ENCODE peak calls at places on chromosomes 12 and 14, in seven cellular contexts. One of them, this sample, is unnamed. For H3K9me3 and H3K4me1, the result is how much of the 10 kb centered on the place peaks cover.

GRCh38 chr14:45262637-45263036 is 9.6 kb upstream of the MIS18BP1 start:
- DNase-seq in body of pancreas: no peak
- DNase-seq in heart right ventricle: no peak
- DNase-seq in fibroblast of lung: no peak
- DNase-seq in DND-41: no peak
- DNase-seq in stomach: peak
- DNase-seq in esophagus muscularis mucosa: no peak
- DNase-seq in this sample: no peak

GRCh38 chr14:50677527-50678063 is 9.5 kb upstream of the SAV1 start:
- DNase-seq in body of pancreas: no peak
- DNase-seq in heart right ventricle: no peak
- DNase-seq in fibroblast of lung: peak
- DNase-seq in DND-41: no peak
- DNase-seq in stomach: no peak
- DNase-seq in esophagus muscularis mucosa: no peak
- DNase-seq in this sample: no peak

GRCh38 chr12:6538420-6539275 is 4.3 kb downstream of the GAPDH start:
- DNase-seq in body of pancreas: no peak
- DNase-seq in heart right ventricle: no peak
- DNase-seq in fibroblast of lung: no peak
- DNase-seq in DND-41: peak
- DNase-seq in stomach: no peak
- DNase-seq in esophagus muscularis mucosa: no peak
- DNase-seq in this sample: no peak

GRCh38 chr14:103522649-103523582 is at the start of gene CKB:
- DNase-seq in body of pancreas: peak
- DNase-seq in heart right ventricle: peak
- DNase-seq in fibroblast of lung: peak
- DNase-seq in DND-41: no peak
- DNase-seq in stomach: peak
- DNase-seq in esophagus muscularis mucosa: no peak
- DNase-seq in this sample: no peak

GRCh38 chr14:67583711-67584644 is 16.1 kb downstream of the PIGH start:
- DNase-seq in body of pancreas: peak
- DNase-seq in heart right ventricle: no peak
- DNase-seq in fibroblast of lung: peak
- DNase-seq in DND-41: peak
- DNase-seq in stomach: peak
- DNase-seq in esophagus muscularis mucosa: no peak
- DNase-seq in this sample: peak

GRCh38 chr14:39034481-39035296 is 68.3 kb downstream of the SEC23A start:
- DNase-seq in body of pancreas: no peak
- DNase-seq in heart right ventricle: no peak
- DNase-seq in fibroblast of lung: peak
- DNase-seq in DND-41: no peak
- DNase-seq in stomach: no peak
- DNase-seq in esophagus muscularis mucosa: no peak
- DNase-seq in this sample: no peak

GRCh38 chr12:128079476-128079875 is 187.5 kb upstream of the TMEM132C start:
- DNase-seq in body of pancreas: no peak
- DNase-seq in heart right ventricle: no peak
- DNase-seq in fibroblast of lung: no peak
- DNase-seq in DND-41: no peak
- DNase-seq in stomach: no peak
- DNase-seq in esophagus muscularis mucosa: no peak
- DNase-seq in this sample: no peak

GRCh38 chr14:52328286-52328685 is 14.2 kb downstream of the PTGER2 start:
- DNase-seq in body of pancreas: no peak
- DNase-seq in heart right ventricle: no peak
- DNase-seq in fibroblast of lung: peak
- DNase-seq in DND-41: no peak
- DNase-seq in stomach: no peak
- DNase-seq in esophagus muscularis mucosa: no peak
- DNase-seq in this sample: no peak

GRCh38 chr14:94179244-94179643 is 5.1 kb downstream of the PPP4R4 start:
- DNase-seq in body of pancreas: no peak
- DNase-seq in heart right ventricle: no peak
- DNase-seq in fibroblast of lung: no peak
- DNase-seq in DND-41: no peak
- DNase-seq in stomach: no peak
- DNase-seq in esophagus muscularis mucosa: no peak
- DNase-seq in this sample: no peak

GRCh38 chr14:102573591-102574046 is 18.8 kb upstream of the RCOR1 start:
- DNase-seq in body of pancreas: no peak
- DNase-seq in heart right ventricle: no peak
- DNase-seq in fibroblast of lung: no peak
- DNase-seq in DND-41: no peak
- DNase-seq in stomach: no peak
- DNase-seq in esophagus muscularis mucosa: no peak
- DNase-seq in this sample: no peak

GRCh38 chr12:96047151-96047620 is 11.8 kb upstream of the LTA4H start:
- DNase-seq in body of pancreas: no peak
- DNase-seq in heart right ventricle: no peak
- DNase-seq in fibroblast of lung: no peak
- DNase-seq in DND-41: no peak
- DNase-seq in stomach: no peak
- DNase-seq in esophagus muscularis mucosa: no peak
- DNase-seq in this sample: no peak

GRCh38 chr12:12859690-12860089 is 31.7 kb upstream of the GPRC5A start:
- DNase-seq in body of pancreas: no peak
- DNase-seq in heart right ventricle: no peak
- DNase-seq in fibroblast of lung: no peak
- DNase-seq in DND-41: no peak
- DNase-seq in stomach: no peak
- DNase-seq in esophagus muscularis mucosa: no peak
- DNase-seq in this sample: no peak

GRCh38 chr12:108747563-108747962 is 16.2 kb upstream of the CORO1C start:
- DNase-seq in body of pancreas: no peak
- DNase-seq in heart right ventricle: no peak
- DNase-seq in fibroblast of lung: no peak
- DNase-seq in DND-41: no peak
- DNase-seq in stomach: no peak
- DNase-seq in esophagus muscularis mucosa: no peak
- DNase-seq in this sample: no peak

GRCh38 chr12:6943387-6943718 is 263 bp upstream of the RNU7-1 start:
- DNase-seq in body of pancreas: peak
- DNase-seq in heart right ventricle: no peak
- DNase-seq in fibroblast of lung: peak
- DNase-seq in DND-41: peak
- DNase-seq in stomach: peak
- DNase-seq in esophagus muscularis mucosa: no peak
- DNase-seq in this sample: peak

GRCh38 chr12:68242777-68243176 is 10.6 kb downstream of the IL22 start:
- DNase-seq in body of pancreas: no peak
- DNase-seq in heart right ventricle: no peak
- DNase-seq in fibroblast of lung: no peak
- DNase-seq in DND-41: no peak
- DNase-seq in stomach: no peak
- DNase-seq in esophagus muscularis mucosa: no peak
- DNase-seq in this sample: no peak

GRCh38 chr14:64045091-64045490 is 192.3 kb downstream of the SYNE2 start:
- DNase-seq in body of pancreas: no peak
- DNase-seq in heart right ventricle: no peak
- DNase-seq in fibroblast of lung: no peak
- DNase-seq in DND-41: no peak
- DNase-seq in stomach: no peak
- DNase-seq in esophagus muscularis mucosa: no peak
- DNase-seq in this sample: no peak

GRCh38 chr12:5192727-5193126 is 149.0 kb downstream of the KCNA5 start:
- DNase-seq in body of pancreas: no peak
- DNase-seq in heart right ventricle: no peak
- DNase-seq in fibroblast of lung: no peak
- DNase-seq in DND-41: no peak
- DNase-seq in stomach: no peak
- DNase-seq in esophagus muscularis mucosa: no peak
- DNase-seq in this sample: no peak

GRCh38 chr12:77122661-77123060 is 57.3 kb upstream of the E2F7 start:
- DNase-seq in body of pancreas: no peak
- DNase-seq in heart right ventricle: no peak
- DNase-seq in fibroblast of lung: peak
- DNase-seq in DND-41: no peak
- DNase-seq in stomach: no peak
- DNase-seq in esophagus muscularis mucosa: no peak
- DNase-seq in this sample: no peak

GRCh38 chr14:105929327-105930081 is 403.1 kb downstream of the TMEM121 start:
- DNase-seq in body of pancreas: no peak
- DNase-seq in heart right ventricle: no peak
- DNase-seq in fibroblast of lung: no peak
- DNase-seq in DND-41: no peak
- DNase-seq in stomach: no peak
- DNase-seq in esophagus muscularis mucosa: no peak
- DNase-seq in this sample: no peak

GRCh38 chr14:105931808-105932483 is 405.6 kb downstream of the TMEM121 start:
- DNase-seq in body of pancreas: no peak
- DNase-seq in heart right ventricle: no peak
- DNase-seq in fibroblast of lung: no peak
- DNase-seq in DND-41: no peak
- DNase-seq in stomach: peak
- DNase-seq in esophagus muscularis mucosa: no peak
- DNase-seq in this sample: no peak

GRCh38 chr14:105927661-105928060 is 401.3 kb downstream of the TMEM121 start:
- DNase-seq in body of pancreas: no peak
- DNase-seq in heart right ventricle: no peak
- DNase-seq in fibroblast of lung: no peak
- DNase-seq in DND-41: no peak
- DNase-seq in stomach: no peak
- DNase-seq in esophagus muscularis mucosa: no peak
- DNase-seq in this sample: no peak

GRCh38 chr14:105933238-105933637 is 406.9 kb downstream of the TMEM121 start:
- DNase-seq in body of pancreas: no peak
- DNase-seq in heart right ventricle: no peak
- DNase-seq in fibroblast of lung: no peak
- DNase-seq in DND-41: no peak
- DNase-seq in stomach: peak
- DNase-seq in esophagus muscularis mucosa: no peak
- DNase-seq in this sample: no peak

DNA sequence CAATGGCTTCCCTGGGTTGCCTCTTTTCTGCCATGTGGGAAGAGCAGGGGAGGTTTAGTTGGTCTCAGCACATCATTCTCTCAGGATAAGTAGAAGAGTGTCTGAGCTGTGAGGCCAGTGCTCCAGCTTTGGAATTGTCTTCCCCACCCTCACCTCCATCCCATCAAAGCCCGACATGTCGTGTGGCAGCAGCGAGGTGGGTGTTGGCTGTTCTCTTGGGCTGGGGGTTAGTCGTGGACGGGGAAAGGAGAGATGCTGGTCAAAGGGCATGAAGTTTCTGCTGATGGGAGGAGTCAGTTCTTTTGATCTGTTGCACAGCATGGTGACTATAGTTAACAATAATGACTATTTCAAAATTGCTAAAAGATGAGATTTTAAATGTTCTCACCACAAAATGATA is 404.2 kb downstream of the TMEM121 start:
- DNase-seq in body of pancreas: no peak
- DNase-seq in heart right ventricle: no peak
- DNase-seq in fibroblast of lung: no peak
- DNase-seq in DND-41: no peak
- DNase-seq in stomach: no peak
- DNase-seq in esophagus muscularis mucosa: no peak
- DNase-seq in this sample: no peak
- H3K9me3 ChIP-seq in body of pancreas: under half
- H3K9me3 ChIP-seq in heart right ventricle: under half
- H3K9me3 ChIP-seq in fibroblast of lung: under half
- H3K9me3 ChIP-seq in DND-41: under half
- H3K9me3 ChIP-seq in stomach: under half
- H3K9me3 ChIP-seq in esophagus muscularis mucosa: under half
- H3K9me3 ChIP-seq in this sample: under half

DNA sequence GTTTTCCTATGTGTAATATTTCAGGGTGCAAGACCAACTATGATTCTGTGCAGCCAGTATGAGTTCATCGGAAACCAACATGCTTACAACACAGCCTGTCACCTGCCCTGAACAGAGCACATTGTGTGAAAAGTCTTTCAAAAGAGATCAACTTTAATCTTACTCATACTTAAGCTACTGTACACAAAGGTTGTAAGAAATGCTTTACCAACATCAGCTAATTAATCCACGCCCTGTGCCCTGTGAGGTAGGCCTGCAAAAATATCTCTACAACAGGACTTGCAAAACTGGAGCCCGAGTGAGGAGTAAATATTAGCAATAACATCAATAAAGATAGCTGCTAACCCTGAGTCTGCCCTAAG is 15.1 kb downstream of the APPL2 start:
- DNase-seq in body of pancreas: no peak
- DNase-seq in heart right ventricle: no peak
- DNase-seq in fibroblast of lung: no peak
- DNase-seq in DND-41: no peak
- DNase-seq in stomach: peak
- DNase-seq in esophagus muscularis mucosa: no peak
- DNase-seq in this sample: no peak
- H3K4me1 ChIP-seq in body of pancreas: under half
- H3K4me1 ChIP-seq in heart right ventricle: half or more
- H3K4me1 ChIP-seq in fibroblast of lung: under half
- H3K4me1 ChIP-seq in DND-41: under half
- H3K4me1 ChIP-seq in stomach: half or more
- H3K4me1 ChIP-seq in esophagus muscularis mucosa: half or more
- H3K4me1 ChIP-seq in this sample: under half

GRCh38 chr14:43677581-43677980 is 829.5 kb downstream of the FSCB start:
- DNase-seq in body of pancreas: no peak
- DNase-seq in heart right ventricle: no peak
- DNase-seq in fibroblast of lung: no peak
- DNase-seq in DND-41: no peak
- DNase-seq in stomach: no peak
- DNase-seq in esophagus muscularis mucosa: no peak
- DNase-seq in this sample: no peak

GRCh38 chr14:43669355-43669754 is 837.7 kb downstream of the FSCB start:
- DNase-seq in body of pancreas: no peak
- DNase-seq in heart right ventricle: no peak
- DNase-seq in fibroblast of lung: no peak
- DNase-seq in DND-41: no peak
- DNase-seq in stomach: no peak
- DNase-seq in esophagus muscularis mucosa: no peak
- DNase-seq in this sample: no peak

DNA sequence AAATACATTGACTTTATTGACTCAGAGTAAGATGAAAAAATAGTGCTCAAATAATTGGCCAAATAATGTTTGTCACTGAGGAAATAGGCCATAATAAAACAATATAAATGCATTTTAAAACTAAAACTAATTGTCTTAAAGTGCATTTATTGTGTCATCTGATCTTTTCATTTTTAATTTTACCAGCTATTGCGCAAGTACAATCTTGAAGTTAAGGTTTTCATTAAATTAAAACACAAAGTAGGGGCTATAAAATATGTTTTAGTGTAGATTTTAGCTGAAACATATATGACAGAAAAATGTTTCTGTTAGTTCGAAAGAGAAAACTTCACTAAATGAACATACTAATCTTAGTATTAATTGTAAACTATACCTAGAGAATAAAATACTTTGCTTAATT is 832.8 kb downstream of the FSCB start:
- DNase-seq in body of pancreas: no peak
- DNase-seq in heart right ventricle: no peak
- DNase-seq in fibroblast of lung: no peak
- DNase-seq in DND-41: no peak
- DNase-seq in stomach: no peak
- DNase-seq in esophagus muscularis mucosa: no peak
- DNase-seq in this sample: no peak
- H3K9me3 ChIP-seq in body of pancreas: under half
- H3K9me3 ChIP-seq in heart right ventricle: under half
- H3K9me3 ChIP-seq in fibroblast of lung: under half
- H3K9me3 ChIP-seq in DND-41: under half
- H3K9me3 ChIP-seq in stomach: under half
- H3K9me3 ChIP-seq in esophagus muscularis mucosa: under half
- H3K9me3 ChIP-seq in this sample: under half

GRCh38 chr12:113242018-113242418 is 20.8 kb downstream of the TPCN1 start:
- DNase-seq in body of pancreas: peak
- DNase-seq in heart right ventricle: no peak
- DNase-seq in fibroblast of lung: no peak
- DNase-seq in DND-41: no peak
- DNase-seq in stomach: peak
- DNase-seq in esophagus muscularis mucosa: no peak
- DNase-seq in this sample: no peak
- H3K4me1 ChIP-seq in body of pancreas: half or more
- H3K4me1 ChIP-seq in heart right ventricle: half or more
- H3K4me1 ChIP-seq in fibroblast of lung: under half
- H3K4me1 ChIP-seq in DND-41: under half
- H3K4me1 ChIP-seq in stomach: half or more
- H3K4me1 ChIP-seq in esophagus muscularis mucosa: half or more
- H3K4me1 ChIP-seq in this sample: under half